ENCODE peak calls at places on chromosome 21, in eight cellular contexts. One of them, this sample, is unnamed.

GRCh38 chr21:33761104-33762036 is 119.1 kb downstream of the ITSN1 start:
- DNase-seq in memory B cell: no peak
- DNase-seq in activated naive CD4-positive, alpha-beta T cell treated with anti-CD3 and anti-CD28 coated beads, Interleukin-2, amount 50 U/mL, for 16 hours: no peak
- DNase-seq in T-helper 17 cell: no peak
- DNase-seq in SJSA1: peak
- DNase-seq in left lung: no peak
- DNase-seq in heart left ventricle: peak
- DNase-seq in H7: no peak
- DNase-seq in this sample: peak

GRCh38 chr21:44374601-44375280 is 21.3 kb downstream of the TRPM2 start:
- DNase-seq in activated naive CD4-positive, alpha-beta T cell treated with anti-CD3 and anti-CD28 coated beads, Interleukin-2, amount 50 U/mL, for 16 hours: no peak
- DNase-seq in T-helper 17 cell: no peak
- DNase-seq in left lung: peak
- DNase-seq in memory B cell: no peak
- DNase-seq in heart left ventricle: no peak
- DNase-seq in SJSA1: no peak
- DNase-seq in H7: no peak
- DNase-seq in this sample: peak

GRCh38 chr21:42013901-42014300 is 3.7 kb upstream of the ZBTB21 start:
- DNase-seq in T-helper 17 cell: no peak
- DNase-seq in H7: no peak
- DNase-seq in left lung: no peak
- DNase-seq in activated naive CD4-positive, alpha-beta T cell treated with anti-CD3 and anti-CD28 coated beads, Interleukin-2, amount 50 U/mL, for 16 hours: no peak
- DNase-seq in heart left ventricle: peak
- DNase-seq in memory B cell: no peak
- DNase-seq in SJSA1: no peak
- DNase-seq in this sample: no peak

GRCh38 chr21:42219606-42220137 is 732 bp downstream of the ABCG1 start:
- DNase-seq in SJSA1: no peak
- DNase-seq in activated naive CD4-positive, alpha-beta T cell treated with anti-CD3 and anti-CD28 coated beads, Interleukin-2, amount 50 U/mL, for 16 hours: peak
- DNase-seq in H7: peak
- DNase-seq in memory B cell: peak
- DNase-seq in left lung: peak
- DNase-seq in heart left ventricle: no peak
- DNase-seq in T-helper 17 cell: peak
- DNase-seq in this sample: no peak

GRCh38 chr21:17461014-17461413 is 51.8 kb upstream of the CXADR start:
- DNase-seq in left lung: no peak
- DNase-seq in T-helper 17 cell: no peak
- DNase-seq in SJSA1: no peak
- DNase-seq in memory B cell: no peak
- DNase-seq in activated naive CD4-positive, alpha-beta T cell treated with anti-CD3 and anti-CD28 coated beads, Interleukin-2, amount 50 U/mL, for 16 hours: no peak
- DNase-seq in H7: no peak
- DNase-seq in heart left ventricle: peak
- DNase-seq in this sample: no peak

GRCh38 chr21:45995686-45996179 is 14.2 kb downstream of the COL6A1 start:
- DNase-seq in left lung: peak
- DNase-seq in SJSA1: no peak
- DNase-seq in H7: no peak
- DNase-seq in activated naive CD4-positive, alpha-beta T cell treated with anti-CD3 and anti-CD28 coated beads, Interleukin-2, amount 50 U/mL, for 16 hours: peak
- DNase-seq in memory B cell: no peak
- DNase-seq in T-helper 17 cell: peak
- DNase-seq in heart left ventricle: peak
- DNase-seq in this sample: peak

GRCh38 chr21:31482460-31482859 is 138.4 kb upstream of the TIAM1 start:
- DNase-seq in left lung: no peak
- DNase-seq in SJSA1: no peak
- DNase-seq in memory B cell: no peak
- DNase-seq in activated naive CD4-positive, alpha-beta T cell treated with anti-CD3 and anti-CD28 coated beads, Interleukin-2, amount 50 U/mL, for 16 hours: no peak
- DNase-seq in heart left ventricle: no peak
- DNase-seq in T-helper 17 cell: no peak
- DNase-seq in H7: no peak
- DNase-seq in this sample: no peak

GRCh38 chr21:33974513-33975468 is 59.2 kb upstream of the ATP5PO start:
- DNase-seq in H7: no peak
- DNase-seq in left lung: no peak
- DNase-seq in T-helper 17 cell: no peak
- DNase-seq in activated naive CD4-positive, alpha-beta T cell treated with anti-CD3 and anti-CD28 coated beads, Interleukin-2, amount 50 U/mL, for 16 hours: no peak
- DNase-seq in heart left ventricle: no peak
- DNase-seq in memory B cell: no peak
- DNase-seq in SJSA1: no peak
- DNase-seq in this sample: no peak

GRCh38 chr21:29075706-29076447 is 2.4 kb upstream of the CCT8 start:
- DNase-seq in activated naive CD4-positive, alpha-beta T cell treated with anti-CD3 and anti-CD28 coated beads, Interleukin-2, amount 50 U/mL, for 16 hours: no peak
- DNase-seq in T-helper 17 cell: no peak
- DNase-seq in H7: no peak
- DNase-seq in SJSA1: no peak
- DNase-seq in memory B cell: no peak
- DNase-seq in heart left ventricle: no peak
- DNase-seq in left lung: no peak
- DNase-seq in this sample: no peak

GRCh38 chr21:29196664-29197052 is 66.2 kb downstream of the MAP3K7CL start:
- DNase-seq in activated naive CD4-positive, alpha-beta T cell treated with anti-CD3 and anti-CD28 coated beads, Interleukin-2, amount 50 U/mL, for 16 hours: no peak
- DNase-seq in left lung: no peak
- DNase-seq in T-helper 17 cell: no peak
- DNase-seq in heart left ventricle: no peak
- DNase-seq in SJSA1: no peak
- DNase-seq in H7: no peak
- DNase-seq in memory B cell: peak
- DNase-seq in this sample: no peak

GRCh38 chr21:15121655-15122120 is 56.9 kb upstream of the NRIP1 start:
- DNase-seq in heart left ventricle: no peak
- DNase-seq in SJSA1: no peak
- DNase-seq in T-helper 17 cell: no peak
- DNase-seq in memory B cell: no peak
- DNase-seq in H7: peak
- DNase-seq in activated naive CD4-positive, alpha-beta T cell treated with anti-CD3 and anti-CD28 coated beads, Interleukin-2, amount 50 U/mL, for 16 hours: no peak
- DNase-seq in left lung: no peak
- DNase-seq in this sample: no peak

GRCh38 chr21:22892041-22892440 is 1893.8 kb downstream of the NCAM2 start:
- DNase-seq in left lung: no peak
- DNase-seq in heart left ventricle: no peak
- DNase-seq in T-helper 17 cell: no peak
- DNase-seq in H7: no peak
- DNase-seq in SJSA1: no peak
- DNase-seq in memory B cell: no peak
- DNase-seq in activated naive CD4-positive, alpha-beta T cell treated with anti-CD3 and anti-CD28 coated beads, Interleukin-2, amount 50 U/mL, for 16 hours: no peak
- DNase-seq in this sample: no peak

GRCh38 chr21:46014828-46015227 is 33.3 kb downstream of the COL6A1 start:
- DNase-seq in memory B cell: no peak
- DNase-seq in activated naive CD4-positive, alpha-beta T cell treated with anti-CD3 and anti-CD28 coated beads, Interleukin-2, amount 50 U/mL, for 16 hours: no peak
- DNase-seq in T-helper 17 cell: no peak
- DNase-seq in heart left ventricle: no peak
- DNase-seq in SJSA1: no peak
- DNase-seq in H7: no peak
- DNase-seq in left lung: no peak
- DNase-seq in this sample: no peak

GRCh38 chr21:43189936-43190335 is 21.1 kb downstream of the CRYAA start:
- DNase-seq in T-helper 17 cell: no peak
- DNase-seq in memory B cell: peak
- DNase-seq in activated naive CD4-positive, alpha-beta T cell treated with anti-CD3 and anti-CD28 coated beads, Interleukin-2, amount 50 U/mL, for 16 hours: no peak
- DNase-seq in left lung: no peak
- DNase-seq in H7: peak
- DNase-seq in heart left ventricle: peak
- DNase-seq in SJSA1: peak
- DNase-seq in this sample: peak

GRCh38 chr21:42629856-42630410 is 23.5 kb upstream of the PDE9A start:
- DNase-seq in heart left ventricle: no peak
- DNase-seq in memory B cell: no peak
- DNase-seq in activated naive CD4-positive, alpha-beta T cell treated with anti-CD3 and anti-CD28 coated beads, Interleukin-2, amount 50 U/mL, for 16 hours: no peak
- DNase-seq in H7: no peak
- DNase-seq in SJSA1: no peak
- DNase-seq in T-helper 17 cell: no peak
- DNase-seq in left lung: no peak
- DNase-seq in this sample: peak

GRCh38 chr21:39670741-39671140 is 58.0 kb downstream of the B3GALT5 start:
- DNase-seq in heart left ventricle: no peak
- DNase-seq in H7: no peak
- DNase-seq in SJSA1: no peak
- DNase-seq in activated naive CD4-positive, alpha-beta T cell treated with anti-CD3 and anti-CD28 coated beads, Interleukin-2, amount 50 U/mL, for 16 hours: no peak
- DNase-seq in left lung: no peak
- DNase-seq in memory B cell: no peak
- DNase-seq in T-helper 17 cell: no peak
- DNase-seq in this sample: no peak

GRCh38 chr21:36596174-36596573 is 102.7 kb upstream of the SIM2 start:
- DNase-seq in left lung: no peak
- DNase-seq in H7: no peak
- DNase-seq in activated naive CD4-positive, alpha-beta T cell treated with anti-CD3 and anti-CD28 coated beads, Interleukin-2, amount 50 U/mL, for 16 hours: no peak
- DNase-seq in heart left ventricle: no peak
- DNase-seq in SJSA1: no peak
- DNase-seq in T-helper 17 cell: no peak
- DNase-seq in memory B cell: no peak
- DNase-seq in this sample: no peak

GRCh38 chr21:35475006-35475405 is 425.9 kb upstream of the RUNX1 start:
- DNase-seq in memory B cell: no peak
- DNase-seq in H7: no peak
- DNase-seq in heart left ventricle: no peak
- DNase-seq in T-helper 17 cell: no peak
- DNase-seq in activated naive CD4-positive, alpha-beta T cell treated with anti-CD3 and anti-CD28 coated beads, Interleukin-2, amount 50 U/mL, for 16 hours: no peak
- DNase-seq in SJSA1: no peak
- DNase-seq in left lung: no peak
- DNase-seq in this sample: no peak

GRCh38 chr21:36754241-36754881 is 55.4 kb downstream of the SIM2 start:
- DNase-seq in activated naive CD4-positive, alpha-beta T cell treated with anti-CD3 and anti-CD28 coated beads, Interleukin-2, amount 50 U/mL, for 16 hours: no peak
- DNase-seq in SJSA1: no peak
- DNase-seq in T-helper 17 cell: no peak
- DNase-seq in heart left ventricle: no peak
- DNase-seq in memory B cell: no peak
- DNase-seq in H7: no peak
- DNase-seq in left lung: no peak
- DNase-seq in this sample: no peak

GRCh38 chr21:33949516-33950424 is 34.2 kb upstream of the ATP5PO start:
- DNase-seq in T-helper 17 cell: no peak
- DNase-seq in activated naive CD4-positive, alpha-beta T cell treated with anti-CD3 and anti-CD28 coated beads, Interleukin-2, amount 50 U/mL, for 16 hours: peak
- DNase-seq in heart left ventricle: no peak
- DNase-seq in H7: no peak
- DNase-seq in SJSA1: no peak
- DNase-seq in left lung: no peak
- DNase-seq in memory B cell: no peak
- DNase-seq in this sample: no peak